ENCODE peak calls at places on chromosomes 4 and X, in four cellular contexts. One of them, this sample, is unnamed.

GRCh38 chr4:134024251-134024650 is 177.3 kb downstream of the PABPC4L start:
- DNase-seq in uterus: no peak
- DNase-seq in breast epithelium: no peak
- DNase-seq in HCT116: peak
- DNase-seq in this sample: no peak

GRCh38 chr4:3749081-3749480 is 17.1 kb upstream of the ADRA2C start:
- DNase-seq in breast epithelium: no peak
- DNase-seq in uterus: no peak
- DNase-seq in HCT116: no peak
- DNase-seq in this sample: no peak

GRCh38 chrX:14872851-14873675 is at the start of the genes FANCB and MOSPD2:
- DNase-seq in breast epithelium: peak
- DNase-seq in uterus: peak
- DNase-seq in HCT116: peak
- DNase-seq in this sample: peak

GRCh38 chrX:120450163-120450562 is 18.9 kb downstream of the LAMP2 start:
- DNase-seq in HCT116: no peak
- DNase-seq in breast epithelium: no peak
- DNase-seq in uterus: no peak
- DNase-seq in this sample: no peak

GRCh38 chrX:5876984-5877655 is 351.5 kb downstream of the NLGN4X start:
- DNase-seq in HCT116: no peak
- DNase-seq in breast epithelium: no peak
- DNase-seq in uterus: no peak
- DNase-seq in this sample: no peak

GRCh38 chr4:94306713-94307112 is 35.9 kb downstream of the HPGDS start:
- DNase-seq in HCT116: no peak
- DNase-seq in uterus: no peak
- DNase-seq in breast epithelium: no peak
- DNase-seq in this sample: no peak

GRCh38 chr4:168784786-168785461 is 225.1 kb downstream of the CBR4 start:
- DNase-seq in uterus: no peak
- DNase-seq in HCT116: no peak
- DNase-seq in breast epithelium: peak
- DNase-seq in this sample: no peak

GRCh38 chr4:2817701-2818350 is 24.9 kb downstream of the SH3BP2 start:
- DNase-seq in uterus: no peak
- DNase-seq in HCT116: peak
- DNase-seq in breast epithelium: no peak
- DNase-seq in this sample: no peak

GRCh38 chr4:155025762-155026457 is 182.5 kb upstream of the NPY2R start:
- DNase-seq in uterus: no peak
- DNase-seq in HCT116: peak
- DNase-seq in breast epithelium: no peak
- DNase-seq in this sample: no peak

GRCh38 chrX:118824173-118824782 is 654 bp downstream of the ZCCHC12 start:
- DNase-seq in uterus: no peak
- DNase-seq in HCT116: no peak
- DNase-seq in breast epithelium: no peak
- DNase-seq in this sample: no peak

GRCh38 chr4:184262901-184263300 is 45.2 kb upstream of the ENPP6 start:
- DNase-seq in breast epithelium: no peak
- DNase-seq in HCT116: no peak
- DNase-seq in uterus: no peak
- DNase-seq in this sample: no peak

GRCh38 chrX:40165206-40165605 is 67.4 kb upstream of the BCOR start:
- DNase-seq in HCT116: no peak
- DNase-seq in uterus: no peak
- DNase-seq in breast epithelium: no peak
- DNase-seq in this sample: no peak

GRCh38 chr4:40915318-40916217 is 165.8 kb downstream of the NSUN7 start:
- DNase-seq in uterus: no peak
- DNase-seq in breast epithelium: no peak
- DNase-seq in HCT116: no peak
- DNase-seq in this sample: no peak

GRCh38 chr4:78954048-78954666 is 14.9 kb upstream of the PAQR3 start:
- DNase-seq in uterus: no peak
- DNase-seq in HCT116: peak
- DNase-seq in breast epithelium: no peak
- DNase-seq in this sample: no peak

GRCh38 chr4:6614701-6615230 is 25.7 kb upstream of the MRFAP1 start:
- DNase-seq in uterus: no peak
- DNase-seq in HCT116: no peak
- DNase-seq in breast epithelium: no peak
- DNase-seq in this sample: no peak

GRCh38 chrX:13489451-13489850 is 80.0 kb upstream of the EGFL6 start:
- DNase-seq in breast epithelium: no peak
- DNase-seq in HCT116: no peak
- DNase-seq in uterus: peak
- DNase-seq in this sample: no peak

GRCh38 chr4:98617358-98618047 is 40.9 kb downstream of the TSPAN5 start:
- DNase-seq in breast epithelium: no peak
- DNase-seq in uterus: no peak
- DNase-seq in HCT116: no peak
- DNase-seq in this sample: no peak

GRCh38 chr4:15459706-15460105 is 10.0 kb upstream of the CC2D2A start:
- DNase-seq in breast epithelium: no peak
- DNase-seq in HCT116: no peak
- DNase-seq in uterus: no peak
- DNase-seq in this sample: no peak

GRCh38 chrX:32448320-32448719 is 763.0 kb downstream of the DMD start:
- DNase-seq in uterus: no peak
- DNase-seq in breast epithelium: no peak
- DNase-seq in HCT116: no peak
- DNase-seq in this sample: no peak

GRCh38 chrX:4382273-4382672 is 668.8 kb upstream of the PRKX start:
- DNase-seq in uterus: no peak
- DNase-seq in breast epithelium: no peak
- DNase-seq in HCT116: no peak
- DNase-seq in this sample: no peak

GRCh38 chr4:112633477-112634235 is 3.1 kb downstream of the ZGRF1 start:
- DNase-seq in HCT116: peak
- DNase-seq in uterus: no peak
- DNase-seq in breast epithelium: no peak
- DNase-seq in this sample: no peak

GRCh38 chr4:112636688-112637551 is at the start of the genes LARP7 and ZGRF1:
- DNase-seq in breast epithelium: peak
- DNase-seq in uterus: peak
- DNase-seq in HCT116: peak
- DNase-seq in this sample: peak

GRCh38 chr4:112637552-112637866 is 566 bp downstream of the LARP7 start:
- DNase-seq in breast epithelium: no peak
- DNase-seq in HCT116: no peak
- DNase-seq in uterus: no peak
- DNase-seq in this sample: no peak
- TF ChIP-seq POLR2A in breast epithelium: no peak
- TF ChIP-seq POLR2A in HCT116: no peak
- TF ChIP-seq POLR2A in uterus: no peak
- TF ChIP-seq POLR2A in this sample: no peak

GRCh38 chr4:113961322-113961698 is 18.1 kb downstream of the ARSJ start:
- DNase-seq in breast epithelium: no peak
- DNase-seq in HCT116: no peak
- DNase-seq in uterus: no peak
- DNase-seq in this sample: no peak

GRCh38 chr4:113955948-113956347 is 23.5 kb downstream of the ARSJ start:
- DNase-seq in breast epithelium: no peak
- DNase-seq in uterus: no peak
- DNase-seq in HCT116: no peak
- DNase-seq in this sample: no peak

GRCh38 chr4:113957961-113958360 is 21.5 kb downstream of the ARSJ start:
- DNase-seq in HCT116: no peak
- DNase-seq in breast epithelium: no peak
- DNase-seq in uterus: no peak
- DNase-seq in this sample: no peak

GRCh38 chr4:113960684-113961321 is 18.6 kb downstream of the ARSJ start:
- DNase-seq in breast epithelium: no peak
- DNase-seq in HCT116: no peak
- DNase-seq in uterus: no peak
- DNase-seq in this sample: no peak

DNA sequence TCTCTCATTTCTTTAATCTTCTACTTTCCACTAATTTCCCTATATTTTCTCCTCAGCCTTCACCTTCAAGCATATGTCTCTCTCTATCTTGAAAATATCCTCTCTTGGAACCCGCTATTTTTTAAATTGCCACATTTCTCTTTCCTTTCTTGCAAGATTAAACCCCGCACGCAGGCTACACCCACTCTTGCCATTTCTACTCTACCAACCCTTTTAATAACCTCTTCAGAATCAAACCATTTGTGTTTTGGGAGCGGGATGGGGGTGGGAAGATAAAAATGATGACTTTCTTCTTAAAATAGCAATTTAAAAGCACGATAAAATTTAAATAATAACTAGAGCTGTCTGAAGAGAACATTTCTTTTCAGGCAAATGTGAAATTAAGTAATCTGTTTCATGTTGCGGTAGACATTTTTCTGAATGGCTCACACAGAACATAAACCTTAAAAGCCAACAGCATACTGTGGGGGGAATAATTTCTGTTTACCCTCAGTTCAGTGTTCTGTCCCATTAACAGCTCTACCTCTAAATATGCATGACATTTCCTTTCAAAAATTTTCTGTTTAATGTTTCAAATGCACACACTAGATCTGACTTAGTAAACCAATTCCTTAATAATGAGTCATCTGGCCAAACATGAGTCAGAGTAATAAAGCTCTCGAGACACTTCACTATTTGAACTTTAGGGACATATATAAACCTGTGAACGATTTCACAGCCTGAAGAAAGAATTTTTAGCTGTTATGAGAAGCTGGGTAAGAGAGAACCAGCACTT is 20.5 kb downstream of the ARSJ start:
- DNase-seq in uterus: no peak
- DNase-seq in breast epithelium: no peak
- DNase-seq in HCT116: peak
- DNase-seq in this sample: no peak
- TF ChIP-seq POLR2A in uterus: no peak
- TF ChIP-seq POLR2A in breast epithelium: no peak
- TF ChIP-seq POLR2A in HCT116: no peak
- TF ChIP-seq POLR2A in this sample: no peak

DNA sequence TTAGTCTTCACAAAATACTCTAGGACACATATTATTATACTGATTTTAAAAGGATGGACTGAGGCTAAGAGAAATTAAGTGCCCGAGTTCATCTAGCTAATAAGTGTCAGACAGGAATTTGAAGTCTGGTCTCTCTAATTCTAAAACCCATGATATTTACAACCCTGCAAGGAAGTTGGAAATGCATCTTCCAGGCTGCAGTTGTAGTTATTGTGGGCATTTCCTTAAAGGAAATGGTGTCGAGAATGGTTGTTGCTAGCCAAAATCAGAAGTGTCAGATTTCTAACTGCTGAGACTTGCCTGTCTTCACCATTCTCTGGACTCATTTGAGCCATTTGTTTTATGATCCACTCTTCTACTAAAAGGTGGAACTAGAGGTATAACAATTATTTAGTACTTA is 82.5 kb downstream of the FAT4 start:
- DNase-seq in HCT116: no peak
- DNase-seq in breast epithelium: no peak
- DNase-seq in uterus: no peak
- DNase-seq in this sample: no peak
- TF ChIP-seq POLR2A in HCT116: no peak
- TF ChIP-seq POLR2A in breast epithelium: no peak
- TF ChIP-seq POLR2A in uterus: no peak
- TF ChIP-seq POLR2A in this sample: no peak

GRCh38 chr4:185590982-185591381 is 55.7 kb upstream of the PDLIM3 start:
- DNase-seq in uterus: no peak
- DNase-seq in breast epithelium: no peak
- DNase-seq in HCT116: no peak
- DNase-seq in this sample: no peak

GRCh38 chr4:185587065-185587443 is 51.7 kb upstream of the PDLIM3 start:
- DNase-seq in uterus: no peak
- DNase-seq in HCT116: no peak
- DNase-seq in breast epithelium: no peak
- DNase-seq in this sample: no peak

GRCh38 chr4:185585211-185585610 is 49.9 kb upstream of the PDLIM3 start:
- DNase-seq in uterus: no peak
- DNase-seq in breast epithelium: no peak
- DNase-seq in HCT116: no peak
- DNase-seq in this sample: no peak

GRCh38 chr4:185589067-185589844 is 53.9 kb upstream of the PDLIM3 start:
- DNase-seq in HCT116: peak
- DNase-seq in uterus: no peak
- DNase-seq in breast epithelium: no peak
- DNase-seq in this sample: no peak

GRCh38 chr4:185587444-185588161 is 52.3 kb upstream of the PDLIM3 start:
- DNase-seq in HCT116: no peak
- DNase-seq in uterus: no peak
- DNase-seq in breast epithelium: no peak
- DNase-seq in this sample: no peak
- TF ChIP-seq POLR2A in HCT116: no peak
- TF ChIP-seq POLR2A in uterus: no peak
- TF ChIP-seq POLR2A in breast epithelium: no peak
- TF ChIP-seq POLR2A in this sample: no peak